ENCODE peak calls at places on chromosomes 13 and 19, in six cellular contexts. R is fibroblast of the aortic adventitia, N is A549, E is GM23338, G is tibial nerve, O is colonic mucosa. Z is an unnamed sample.

GRCh38 chr19:801861-802496 is 4.7 kb downstream of the PTBP1 start:
- DNase-seq in R (peak; percentile 67), N (no peak), E (peak; percentile 27), G (no peak), O (no peak), Z (no peak)

GRCh38 chr13:95573226-95573625 is 20.7 kb downstream of the CLDN10 start:
- DNase-seq in R (peak; percentile 38), N (no peak), E (no peak), G (no peak), O (no peak), Z (peak; percentile 22)

GRCh38 chr19:52600639-52601024 is 30.5 kb downstream of the ZNF701 start:
- DNase-seq in R (no peak), N (no peak), E (peak; percentile 60), G (no peak), O (peak; percentile 76), Z (no peak)

GRCh38 chr13:76993021-76993420 is 1.1 kb downstream of the CLN5 start:
- DNase-seq in R (peak; percentile 29), N (no peak), E (no peak), G (no peak), O (no peak), Z (no peak)

GRCh38 chr13:81639984-81640582 is 1299.2 kb upstream of the SPRY2 start:
- DNase-seq in R (no peak), N (no peak), E (peak; percentile 36), G (no peak), O (no peak), Z (peak; percentile 8)

GRCh38 chr13:98941118-98941517 is 36.7 kb downstream of the DOCK9 start:
- DNase-seq in R (no peak), N (no peak), E (no peak), G (no peak), O (no peak), Z (no peak)

GRCh38 chr13:98972059-98972458 is 5.8 kb downstream of the DOCK9 start:
- DNase-seq in R (no peak), N (no peak), E (no peak), G (no peak), O (no peak), Z (no peak)

GRCh38 chr19:8306235-8307054 is 1.7 kb downstream of the CD320 start:
- DNase-seq in R (no peak), N (no peak), E (no peak), G (no peak), O (peak; percentile 55), Z (no peak)

GRCh38 chr13:88643233-88643632 is 972.1 kb downstream of the SLITRK5 start:
- DNase-seq in R (no peak), N (no peak), E (peak; percentile 17), G (no peak), O (no peak), Z (no peak)

GRCh38 chr13:74289861-74290260 is 155.7 kb upstream of the KLF12 start:
- DNase-seq in R (no peak), N (no peak), E (no peak), G (no peak), O (no peak), Z (no peak)

GRCh38 chr13:50576156-50576555 is 267.3 kb downstream of the DLEU7 start:
- DNase-seq in R (no peak), N (no peak), E (no peak), G (no peak), O (peak; percentile 80), Z (no peak)

GRCh38 chr19:53927745-53928144 is 18.7 kb downstream of the CACNG7 start:
- DNase-seq in R (peak; percentile 77), N (no peak), E (peak; percentile 97), G (no peak), O (no peak), Z (peak; percentile 79)

GRCh38 chr13:25967144-25967543 is 84.7 kb downstream of the SHISA2 start:
- DNase-seq in R (no peak), N (no peak), E (no peak), G (no peak), O (no peak), Z (no peak)

GRCh38 chr13:91809161-91809560 is 410.7 kb downstream of the GPC5 start:
- DNase-seq in R (no peak), N (no peak), E (no peak), G (no peak), O (no peak), Z (no peak)

GRCh38 chr13:59012731-59013130 is 1151.0 kb downstream of the DIAPH3 start:
- DNase-seq in R (no peak), N (no peak), E (peak; percentile 19), G (no peak), O (no peak), Z (no peak)

GRCh38 chr19:55080915-55081772 is 5.5 kb downstream of the EPS8L1 start:
- DNase-seq in R (peak; percentile 36), N (peak; percentile 77), E (peak; percentile 92), G (no peak), O (peak; percentile 96), Z (no peak)

GRCh38 chr19:40284501-40285352 is at the start of gene AKT2:
- DNase-seq in R (peak; percentile 38), N (peak; percentile 85), E (peak; percentile 88), G (no peak), O (no peak), Z (peak; percentile 79)

GRCh38 chr13:46640843-46641242 is 87.9 kb downstream of the LRCH1 start:
- DNase-seq in R (peak; percentile 51), N (no peak), E (no peak), G (no peak), O (no peak), Z (no peak)

GRCh38 chr13:82772802-82773201 is 1109.5 kb downstream of the SLITRK1 start:
- DNase-seq in R (peak; percentile 40), N (no peak), E (no peak), G (no peak), O (no peak), Z (no peak)

GRCh38 chr13:52405369-52405766 is 604 bp downstream of the THSD1 start:
- DNase-seq in R (peak; percentile 19), N (no peak), E (peak; percentile 28), G (no peak), O (no peak), Z (no peak)

GRCh38 chr13:52393572-52394357 is 12.2 kb downstream of the THSD1 start:
- DNase-seq in R (no peak), N (no peak), E (no peak), G (no peak), O (no peak), Z (no peak)

GRCh38 chr13:52395704-52396103 is 10.3 kb downstream of the THSD1 start:
- DNase-seq in R (no peak), N (no peak), E (no peak), G (no peak), O (no peak), Z (no peak)

GRCh38 chr13:52399037-52399436 is 6.9 kb downstream of the THSD1 start:
- DNase-seq in R (no peak), N (no peak), E (no peak), G (no peak), O (no peak), Z (no peak)

GRCh38 chr13:52399708-52400107 is 6.3 kb downstream of the THSD1 start:
- DNase-seq in R (peak; percentile 53), N (no peak), E (peak; percentile 22), G (no peak), O (no peak), Z (no peak)
- TF ChIP-seq CTCF in R (peak; percentile 43), N (peak; percentile 17), E (peak; percentile 32), G (no peak), O (no peak), Z (no peak)

DNA sequence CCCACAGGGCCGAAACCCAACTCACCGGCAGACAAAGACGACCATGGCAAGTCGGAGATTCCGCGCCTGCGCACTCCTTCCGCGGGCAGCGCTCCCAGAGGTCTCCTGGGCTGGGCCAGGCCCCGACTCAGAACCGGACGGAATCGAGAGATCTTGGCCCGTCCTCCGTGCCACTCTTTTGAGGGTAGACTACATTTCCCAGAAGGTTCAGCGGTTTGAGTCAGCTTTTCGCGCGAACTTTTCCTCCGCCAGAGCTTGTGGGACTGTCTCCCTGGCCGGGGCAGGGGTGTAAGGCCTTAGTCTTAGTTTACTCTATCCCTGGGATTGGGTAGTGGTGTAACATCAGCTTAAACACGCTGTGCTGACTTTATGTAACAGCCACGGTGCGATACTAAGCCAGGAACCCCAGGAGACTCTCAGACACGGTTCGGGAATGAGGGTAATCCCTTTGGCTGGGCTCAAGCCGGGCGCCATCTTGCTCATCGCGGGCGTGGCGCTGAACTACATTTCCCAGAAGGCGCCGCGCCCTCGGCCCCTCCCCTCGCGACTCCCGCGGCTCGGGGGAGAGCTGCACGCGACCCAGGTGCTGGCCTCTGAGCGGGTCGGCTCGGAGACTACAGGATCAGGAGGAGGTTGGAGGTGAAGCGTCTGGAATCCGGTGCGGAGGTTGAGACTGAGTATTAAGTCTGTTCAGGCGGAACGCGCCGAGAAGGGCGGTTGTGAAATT is at the start of gene ZNF260:
- DNase-seq in R (peak; percentile 98), N (peak; percentile 97), E (peak; percentile 99), G (peak; percentile 89), O (peak; percentile 97), Z (peak; percentile 95)
- TF ChIP-seq CTCF in R (no peak), N (no peak), E (no peak), G (peak; percentile 48), O (no peak), Z (no peak)

GRCh38 chr19:9566729-9567128 is 17.6 kb downstream of the ZNF121 start:
- DNase-seq in R (no peak), N (no peak), E (peak; percentile 42), G (no peak), O (no peak), Z (no peak)
- TF ChIP-seq CTCF in R (no peak), N (no peak), E (peak; percentile 46), G (no peak), O (no peak), Z (no peak)

GRCh38 chr19:2577722-2578335 is 101.9 kb downstream of the GADD45B start:
- DNase-seq in R (no peak), N (no peak), E (no peak), G (no peak), O (no peak), Z (no peak)

GRCh38 chr19:2578391-2578826 is 102.5 kb downstream of the GADD45B start:
- DNase-seq in R (peak; percentile 79), N (peak; percentile 42), E (peak; percentile 69), G (no peak), O (peak; percentile 52), Z (peak; percentile 49)

GRCh38 chr19:2579678-2580280 is 103.9 kb downstream of the GADD45B start:
- DNase-seq in R (no peak), N (no peak), E (no peak), G (no peak), O (no peak), Z (no peak)

GRCh38 chr19:2575734-2576481 is 100.0 kb downstream of the GADD45B start:
- DNase-seq in R (peak; percentile 95), N (no peak), E (no peak), G (peak; percentile 85), O (peak; percentile 47), Z (peak; percentile 28)

DNA sequence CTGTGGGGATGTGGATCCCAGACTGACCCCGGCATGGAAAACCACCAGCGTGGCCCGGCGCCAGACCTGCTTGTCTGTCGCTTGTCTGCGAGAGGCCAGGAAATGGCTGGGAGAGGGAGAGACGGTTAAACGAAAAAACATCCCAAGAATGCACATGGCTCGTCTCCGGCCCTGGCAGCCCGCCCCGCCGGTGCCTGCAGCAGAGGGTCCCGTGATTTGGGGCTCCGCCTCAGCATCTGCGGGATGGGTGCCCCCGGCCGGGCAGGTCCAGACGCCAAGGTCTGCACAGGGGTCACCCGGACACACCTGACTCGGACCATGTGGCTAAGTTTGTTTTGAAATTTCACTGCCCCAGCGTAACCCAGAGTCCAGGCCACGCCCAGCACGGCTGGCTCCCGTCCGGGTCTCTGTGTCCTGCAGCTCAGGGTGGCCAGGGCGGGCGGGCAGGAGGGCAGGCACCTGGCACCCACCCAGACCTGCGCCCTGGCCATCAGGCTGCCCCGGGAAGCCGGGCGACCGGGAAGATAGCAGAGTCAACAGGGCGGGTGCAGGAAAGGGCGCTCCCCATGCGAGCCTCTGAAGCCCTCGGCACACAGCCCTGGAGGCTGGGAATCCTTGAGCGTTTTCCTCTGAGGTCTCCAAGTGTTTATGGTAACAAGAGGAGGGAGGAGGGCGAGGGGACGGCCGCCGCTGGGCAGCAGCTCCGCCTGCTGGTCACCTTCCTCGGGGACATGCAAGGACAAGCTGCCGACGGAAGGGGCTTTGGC is 103.2 kb downstream of the GADD45B start:
- DNase-seq in R (peak; percentile 93), N (peak; percentile 74), E (peak; percentile 93), G (peak; percentile 88), O (peak; percentile 88), Z (peak; percentile 87)
- TF ChIP-seq CTCF in R (peak; percentile 94), N (peak; percentile 82), E (peak; percentile 80), G (peak; percentile 99), O (peak; percentile 71), Z (peak; percentile 78)